ENCODE peak calls at places on chromosomes 16 and 17, in five cellular contexts. G is Ammon's horn; H is T-helper 2 cell; V is neural crest cell; X is activated naive CD8-positive, alpha-beta T cell treated with anti-CD3 and anti-CD28 coated beads for 36 hours. P is an unnamed sample.

GRCh38 chr17:58153046-58153445 is 4.9 kb downstream of the OR4D1 start:
- DNase-seq in V (no peak), H (peak), G (no peak), X (peak), P (peak)

GRCh38 chr16:58176608-58177346 is 21.1 kb downstream of the CSNK2A2 start:
- DNase-seq in H (no peak), G (no peak), X (peak), V (no peak), P (no peak)

GRCh38 chr16:29926675-29927522 is 873 bp upstream of the KCTD13 start:
- DNase-seq in G (peak), X (no peak), H (no peak), V (no peak), P (no peak)

GRCh38 chr16:12470311-12471229 is 333.1 kb downstream of the CPPED1 start:
- DNase-seq in V (no peak), X (no peak), G (peak), H (no peak), P (no peak)

GRCh38 chr17:49545007-49545660 is 30.5 kb upstream of the NXPH3 start:
- DNase-seq in G (no peak), X (no peak), V (no peak), H (no peak), P (no peak)

GRCh38 chr16:9047689-9048301 is 43.6 kb upstream of the HAPSTR1 start:
- DNase-seq in X (peak), V (peak), H (no peak), G (peak), P (peak)

GRCh38 chr17:7932483-7932891 is 481 bp downstream of the CNTROB start:
- DNase-seq in H (no peak), G (peak), X (peak), V (no peak), P (no peak)

GRCh38 chr17:9408381-9408780 is 167.2 kb downstream of the STX8 start:
- DNase-seq in V (no peak), X (no peak), H (no peak), G (no peak), P (no peak)

GRCh38 chr17:9475259-9475658 is 100.4 kb downstream of the STX8 start:
- DNase-seq in H (no peak), X (no peak), G (peak), V (no peak), P (no peak)

GRCh38 chr17:72409405-72410002 is 288.7 kb downstream of the SOX9 start:
- DNase-seq in G (no peak), X (no peak), H (no peak), V (no peak), P (no peak)

GRCh38 chr16:9337262-9338032 is 246.0 kb downstream of the HAPSTR1 start:
- DNase-seq in V (no peak), G (no peak), X (no peak), H (no peak), P (no peak)

GRCh38 chr17:17669851-17670232 is 11.4 kb upstream of the RAI1 start:
- DNase-seq in X (no peak), G (no peak), V (no peak), H (no peak), P (no peak)

GRCh38 chr17:40366076-40366860 is 1.7 kb upstream of the GJD3 start:
- DNase-seq in G (no peak), X (no peak), V (no peak), H (no peak), P (no peak)

GRCh38 chr16:10679921-10680320 is 14.8 kb downstream of the TEKT5 start:
- DNase-seq in H (no peak), X (no peak), V (no peak), G (no peak), P (no peak)

GRCh38 chr16:3129137-3130131 is 5.4 kb upstream of the ZNF213 start:
- DNase-seq in G (peak), V (peak), X (peak), H (peak), P (peak)

GRCh38 chr17:77184474-77184873 is 43.7 kb downstream of the SEC14L1 start:
- DNase-seq in X (no peak), G (no peak), H (no peak), V (no peak), P (no peak)

GRCh38 chr17:45031231-45032149 is 19.9 kb downstream of the DCAKD start:
- DNase-seq in H (no peak), V (no peak), X (no peak), G (no peak), P (peak)

GRCh38 chr17:55742272-55743102 is 8.4 kb upstream of the PCTP start:
- DNase-seq in G (no peak), X (no peak), V (no peak), H (no peak), P (no peak)

GRCh38 chr17:10266477-10266876 is 68.1 kb upstream of the GAS7 start:
- DNase-seq in V (no peak), G (no peak), X (no peak), H (no peak), P (no peak)

GRCh38 chr16:17318200-17318599 is 152.6 kb downstream of the XYLT1 start:
- DNase-seq in V (no peak), X (no peak), H (no peak), G (no peak), P (no peak)

GRCh38 chr17:49471769-49472168 is 23.3 kb upstream of the NGFR start:
- DNase-seq in X (no peak), H (no peak), G (no peak), V (no peak), P (no peak)

GRCh38 chr17:28950017-28950751 is 1.1 kb downstream of the PHF12 start:
- DNase-seq in H (peak), G (peak), V (peak), X (peak), P (peak)

GRCh38 chr17:78332991-78333390 is 26.9 kb downstream of the SOCS3 start:
- DNase-seq in G (no peak), H (no peak), X (no peak), V (no peak), P (no peak)

GRCh38 chr17:79926308-79927135 is 87.3 kb upstream of the CBX4 start:
- DNase-seq in G (no peak), X (no peak), H (no peak), V (no peak), P (no peak)

GRCh38 chr16:88195021-88195581 is 187.7 kb upstream of the ZNF469 start:
- DNase-seq in V (no peak), X (no peak), G (peak), H (no peak), P (no peak)

GRCh38 chr17:46028374-46028773 is 29.3 kb downstream of the STH start:
- DNase-seq in G (no peak), V (no peak), H (no peak), X (no peak), P (no peak)

GRCh38 chr17:73359987-73360410 is 48.2 kb upstream of the CDC42EP4 start:
- DNase-seq in H (no peak), V (no peak), G (peak), X (no peak), P (no peak)

P was measured in CMK.